ENCODE peak calls at places on chromosomes 6 and 20, in four cellular contexts. One of them, this sample, is unnamed.

GRCh38 chr6:63347599-63347998 is 27.8 kb upstream of the LGSN start:
- DNase-seq in naive thymus-derived CD4-positive, alpha-beta T cell: no peak
- DNase-seq in fibroblast of mammary gland: peak; percentile 95
- DNase-seq in activated B cell treated with CpG ODN at 0.5 μM for 24 hours: no peak
- DNase-seq in this sample: peak; percentile 93

GRCh38 chr6:37679539-37680476 is 17.9 kb downstream of the MDGA1 start:
- DNase-seq in naive thymus-derived CD4-positive, alpha-beta T cell: no peak
- DNase-seq in activated B cell treated with CpG ODN at 0.5 μM for 24 hours: peak; percentile 62
- DNase-seq in fibroblast of mammary gland: no peak
- DNase-seq in this sample: no peak

GRCh38 chr6:866316-866715 is 173.4 kb upstream of the EXOC2 start:
- DNase-seq in naive thymus-derived CD4-positive, alpha-beta T cell: no peak
- DNase-seq in fibroblast of mammary gland: no peak
- DNase-seq in activated B cell treated with CpG ODN at 0.5 μM for 24 hours: no peak
- DNase-seq in this sample: no peak

GRCh38 chr6:33215281-33215680 is 7.0 kb downstream of the RING1 start:
- DNase-seq in naive thymus-derived CD4-positive, alpha-beta T cell: no peak
- DNase-seq in fibroblast of mammary gland: no peak
- DNase-seq in activated B cell treated with CpG ODN at 0.5 μM for 24 hours: no peak
- DNase-seq in this sample: no peak

GRCh38 chr20:44856847-44857448 is 28.6 kb upstream of the YWHAB start:
- DNase-seq in activated B cell treated with CpG ODN at 0.5 μM for 24 hours: no peak
- DNase-seq in naive thymus-derived CD4-positive, alpha-beta T cell: no peak
- DNase-seq in fibroblast of mammary gland: peak; percentile 16
- DNase-seq in this sample: peak; percentile 5

GRCh38 chr6:20575691-20576451 is 41.6 kb downstream of the CDKAL1 start:
- DNase-seq in activated B cell treated with CpG ODN at 0.5 μM for 24 hours: no peak
- DNase-seq in naive thymus-derived CD4-positive, alpha-beta T cell: no peak
- DNase-seq in fibroblast of mammary gland: no peak
- DNase-seq in this sample: no peak

GRCh38 chr6:82841309-82841708 is 224.3 kb downstream of the UBE3D start:
- DNase-seq in activated B cell treated with CpG ODN at 0.5 μM for 24 hours: no peak
- DNase-seq in fibroblast of mammary gland: no peak
- DNase-seq in naive thymus-derived CD4-positive, alpha-beta T cell: no peak
- DNase-seq in this sample: no peak

GRCh38 chr6:2004888-2005287 is 240.5 kb downstream of the GMDS start:
- DNase-seq in activated B cell treated with CpG ODN at 0.5 μM for 24 hours: no peak
- DNase-seq in fibroblast of mammary gland: no peak
- DNase-seq in naive thymus-derived CD4-positive, alpha-beta T cell: no peak
- DNase-seq in this sample: no peak

GRCh38 chr20:52941803-52942202 is 30.4 kb upstream of the TSHZ2 start:
- DNase-seq in activated B cell treated with CpG ODN at 0.5 μM for 24 hours: no peak
- DNase-seq in fibroblast of mammary gland: no peak
- DNase-seq in naive thymus-derived CD4-positive, alpha-beta T cell: no peak
- DNase-seq in this sample: no peak

GRCh38 chr6:168196881-168197635 is 118.0 kb upstream of the FRMD1 start:
- DNase-seq in naive thymus-derived CD4-positive, alpha-beta T cell: no peak
- DNase-seq in activated B cell treated with CpG ODN at 0.5 μM for 24 hours: no peak
- DNase-seq in fibroblast of mammary gland: no peak
- DNase-seq in this sample: no peak

GRCh38 chr6:88662163-88662580 is 301.2 kb downstream of the RNGTT start:
- DNase-seq in naive thymus-derived CD4-positive, alpha-beta T cell: no peak
- DNase-seq in fibroblast of mammary gland: no peak
- DNase-seq in activated B cell treated with CpG ODN at 0.5 μM for 24 hours: no peak
- DNase-seq in this sample: no peak

GRCh38 chr6:81023007-81023582 is 729.4 kb downstream of the TENT5A start:
- DNase-seq in activated B cell treated with CpG ODN at 0.5 μM for 24 hours: no peak
- DNase-seq in naive thymus-derived CD4-positive, alpha-beta T cell: no peak
- DNase-seq in fibroblast of mammary gland: peak; percentile 48
- DNase-seq in this sample: peak; percentile 2

GRCh38 chr20:4546786-4547185 is 174.9 kb upstream of the PRND start:
- DNase-seq in activated B cell treated with CpG ODN at 0.5 μM for 24 hours: no peak
- DNase-seq in fibroblast of mammary gland: peak; percentile 89
- DNase-seq in naive thymus-derived CD4-positive, alpha-beta T cell: no peak
- DNase-seq in this sample: peak; percentile 91

GRCh38 chr6:149651056-149651455 is 2.5 kb upstream of the KATNA1 start:
- DNase-seq in fibroblast of mammary gland: no peak
- DNase-seq in naive thymus-derived CD4-positive, alpha-beta T cell: no peak
- DNase-seq in activated B cell treated with CpG ODN at 0.5 μM for 24 hours: no peak
- DNase-seq in this sample: no peak

GRCh38 chr6:13761361-13762036 is 49.9 kb upstream of the RANBP9 start:
- DNase-seq in activated B cell treated with CpG ODN at 0.5 μM for 24 hours: no peak
- DNase-seq in naive thymus-derived CD4-positive, alpha-beta T cell: no peak
- DNase-seq in fibroblast of mammary gland: peak; percentile 59
- DNase-seq in this sample: peak; percentile 25

GRCh38 chr6:126047648-126048047 is 61.3 kb downstream of the TRMT11 start:
- DNase-seq in activated B cell treated with CpG ODN at 0.5 μM for 24 hours: no peak
- DNase-seq in fibroblast of mammary gland: no peak
- DNase-seq in naive thymus-derived CD4-positive, alpha-beta T cell: no peak
- DNase-seq in this sample: no peak

GRCh38 chr6:15841937-15842698 is 179.3 kb upstream of the DTNBP1 start:
- DNase-seq in activated B cell treated with CpG ODN at 0.5 μM for 24 hours: no peak
- DNase-seq in naive thymus-derived CD4-positive, alpha-beta T cell: no peak
- DNase-seq in fibroblast of mammary gland: no peak
- DNase-seq in this sample: no peak

GRCh38 chr6:48472121-48472520 is 361.1 kb upstream of the PTCHD4 start:
- DNase-seq in fibroblast of mammary gland: no peak
- DNase-seq in activated B cell treated with CpG ODN at 0.5 μM for 24 hours: no peak
- DNase-seq in naive thymus-derived CD4-positive, alpha-beta T cell: no peak
- DNase-seq in this sample: no peak

GRCh38 chr6:113893866-113894265 is 36.7 kb downstream of the MARCKS start:
- DNase-seq in fibroblast of mammary gland: peak; percentile 64
- DNase-seq in naive thymus-derived CD4-positive, alpha-beta T cell: no peak
- DNase-seq in activated B cell treated with CpG ODN at 0.5 μM for 24 hours: no peak
- DNase-seq in this sample: peak; percentile 68

GRCh38 chr6:116286773-116287358 is 7.1 kb upstream of the TSPYL1 start:
- DNase-seq in naive thymus-derived CD4-positive, alpha-beta T cell: no peak
- DNase-seq in activated B cell treated with CpG ODN at 0.5 μM for 24 hours: no peak
- DNase-seq in fibroblast of mammary gland: peak; percentile 27
- DNase-seq in this sample: peak; percentile 25

This sample was measured in IMR-90.